ENCODE peak calls at places on chromosomes 1 and 21, in nine cellular contexts. One of them, this sample, is unnamed.

GRCh38 chr1:50929376-50929958 is 30.6 kb downstream of the FAF1 start:
- DNase-seq in ovary: no peak
- DNase-seq in activated T-cell treated with anti-CD3 and anti-CD28 coated beads, Interleukin-2, amount 50 U/mL, for 4 hours: no peak
- DNase-seq in occipital lobe: no peak
- DNase-seq in psoas muscle: no peak
- DNase-seq in A172: peak; percentile 11
- DNase-seq in cerebellum: peak; percentile 24
- DNase-seq in T-helper 2 cell: no peak
- DNase-seq in neural crest cell: no peak
- DNase-seq in this sample: no peak

GRCh38 chr1:182587666-182588438 is 1.2 kb downstream of the RNASEL start:
- DNase-seq in neural crest cell: no peak
- DNase-seq in T-helper 2 cell: no peak
- DNase-seq in occipital lobe: no peak
- DNase-seq in ovary: no peak
- DNase-seq in psoas muscle: no peak
- DNase-seq in cerebellum: no peak
- DNase-seq in A172: no peak
- DNase-seq in activated T-cell treated with anti-CD3 and anti-CD28 coated beads, Interleukin-2, amount 50 U/mL, for 4 hours: no peak
- DNase-seq in this sample: no peak

GRCh38 chr1:55128418-55128817 is 86.7 kb downstream of the USP24 start:
- DNase-seq in occipital lobe: no peak
- DNase-seq in T-helper 2 cell: no peak
- DNase-seq in ovary: no peak
- DNase-seq in cerebellum: no peak
- DNase-seq in A172: no peak
- DNase-seq in neural crest cell: no peak
- DNase-seq in activated T-cell treated with anti-CD3 and anti-CD28 coated beads, Interleukin-2, amount 50 U/mL, for 4 hours: no peak
- DNase-seq in psoas muscle: no peak
- DNase-seq in this sample: no peak

GRCh38 chr1:115065021-115065420 is 24.3 kb downstream of the TSPAN2 start:
- DNase-seq in occipital lobe: no peak
- DNase-seq in activated T-cell treated with anti-CD3 and anti-CD28 coated beads, Interleukin-2, amount 50 U/mL, for 4 hours: no peak
- DNase-seq in neural crest cell: no peak
- DNase-seq in ovary: no peak
- DNase-seq in cerebellum: no peak
- DNase-seq in A172: peak; percentile 50
- DNase-seq in psoas muscle: no peak
- DNase-seq in T-helper 2 cell: no peak
- DNase-seq in this sample: no peak

GRCh38 chr1:77394166-77394565 is 112.3 kb downstream of the AK5 start:
- DNase-seq in ovary: no peak
- DNase-seq in occipital lobe: no peak
- DNase-seq in activated T-cell treated with anti-CD3 and anti-CD28 coated beads, Interleukin-2, amount 50 U/mL, for 4 hours: no peak
- DNase-seq in psoas muscle: no peak
- DNase-seq in cerebellum: no peak
- DNase-seq in neural crest cell: no peak
- DNase-seq in T-helper 2 cell: no peak
- DNase-seq in A172: peak; percentile 8
- DNase-seq in this sample: no peak

GRCh38 chr1:2019162-2019542 is at the start of gene GABRD:
- DNase-seq in neural crest cell: peak; percentile 20
- DNase-seq in T-helper 2 cell: no peak
- DNase-seq in cerebellum: peak; percentile 85
- DNase-seq in ovary: peak; percentile 36
- DNase-seq in occipital lobe: no peak
- DNase-seq in psoas muscle: no peak
- DNase-seq in A172: no peak
- DNase-seq in activated T-cell treated with anti-CD3 and anti-CD28 coated beads, Interleukin-2, amount 50 U/mL, for 4 hours: no peak
- DNase-seq in this sample: no peak

GRCh38 chr1:94284481-94284880 is 47.1 kb upstream of the ARHGAP29 start:
- DNase-seq in activated T-cell treated with anti-CD3 and anti-CD28 coated beads, Interleukin-2, amount 50 U/mL, for 4 hours: no peak
- DNase-seq in cerebellum: no peak
- DNase-seq in occipital lobe: no peak
- DNase-seq in ovary: no peak
- DNase-seq in A172: no peak
- DNase-seq in psoas muscle: no peak
- DNase-seq in neural crest cell: no peak
- DNase-seq in T-helper 2 cell: no peak
- DNase-seq in this sample: no peak

GRCh38 chr21:20486303-20486702 is 511.9 kb upstream of the NCAM2 start:
- DNase-seq in neural crest cell: no peak
- DNase-seq in activated T-cell treated with anti-CD3 and anti-CD28 coated beads, Interleukin-2, amount 50 U/mL, for 4 hours: no peak
- DNase-seq in occipital lobe: no peak
- DNase-seq in A172: no peak
- DNase-seq in cerebellum: no peak
- DNase-seq in ovary: no peak
- DNase-seq in psoas muscle: no peak
- DNase-seq in T-helper 2 cell: no peak
- DNase-seq in this sample: no peak

GRCh38 chr21:42203936-42204335 is 15.0 kb upstream of the ABCG1 start:
- DNase-seq in cerebellum: no peak
- DNase-seq in A172: no peak
- DNase-seq in psoas muscle: no peak
- DNase-seq in activated T-cell treated with anti-CD3 and anti-CD28 coated beads, Interleukin-2, amount 50 U/mL, for 4 hours: no peak
- DNase-seq in neural crest cell: no peak
- DNase-seq in occipital lobe: no peak
- DNase-seq in T-helper 2 cell: no peak
- DNase-seq in ovary: no peak
- DNase-seq in this sample: no peak

GRCh38 chr1:75520862-75521261 is 90.1 kb downstream of the SLC44A5 start:
- DNase-seq in occipital lobe: no peak
- DNase-seq in psoas muscle: no peak
- DNase-seq in T-helper 2 cell: no peak
- DNase-seq in neural crest cell: no peak
- DNase-seq in activated T-cell treated with anti-CD3 and anti-CD28 coated beads, Interleukin-2, amount 50 U/mL, for 4 hours: no peak
- DNase-seq in A172: no peak
- DNase-seq in ovary: no peak
- DNase-seq in cerebellum: no peak
- DNase-seq in this sample: no peak

GRCh38 chr21:42314616-42315295 is 453 bp downstream of the TFF3 start:
- DNase-seq in psoas muscle: no peak
- DNase-seq in cerebellum: no peak
- DNase-seq in ovary: no peak
- DNase-seq in A172: no peak
- DNase-seq in activated T-cell treated with anti-CD3 and anti-CD28 coated beads, Interleukin-2, amount 50 U/mL, for 4 hours: no peak
- DNase-seq in occipital lobe: no peak
- DNase-seq in neural crest cell: no peak
- DNase-seq in T-helper 2 cell: no peak
- DNase-seq in this sample: no peak

GRCh38 chr1:234597894-234598293 is 12.1 kb downstream of the IRF2BP2 start:
- DNase-seq in psoas muscle: no peak
- DNase-seq in activated T-cell treated with anti-CD3 and anti-CD28 coated beads, Interleukin-2, amount 50 U/mL, for 4 hours: peak; percentile 59
- DNase-seq in cerebellum: peak; percentile 33
- DNase-seq in A172: peak; percentile 63
- DNase-seq in neural crest cell: peak; percentile 41
- DNase-seq in T-helper 2 cell: peak; percentile 44
- DNase-seq in ovary: no peak
- DNase-seq in occipital lobe: no peak
- DNase-seq in this sample: no peak

GRCh38 chr1:66292944-66293343 is 241.0 kb upstream of the SGIP1 start:
- DNase-seq in ovary: no peak
- DNase-seq in neural crest cell: peak; percentile 21
- DNase-seq in psoas muscle: no peak
- DNase-seq in occipital lobe: peak; percentile 55
- DNase-seq in A172: no peak
- DNase-seq in cerebellum: no peak
- DNase-seq in T-helper 2 cell: no peak
- DNase-seq in activated T-cell treated with anti-CD3 and anti-CD28 coated beads, Interleukin-2, amount 50 U/mL, for 4 hours: no peak
- DNase-seq in this sample: peak; percentile 89

GRCh38 chr1:41152622-41153044 is 89.5 kb downstream of the SCMH1 start:
- DNase-seq in A172: peak; percentile 78
- DNase-seq in activated T-cell treated with anti-CD3 and anti-CD28 coated beads, Interleukin-2, amount 50 U/mL, for 4 hours: no peak
- DNase-seq in psoas muscle: no peak
- DNase-seq in cerebellum: no peak
- DNase-seq in neural crest cell: no peak
- DNase-seq in ovary: no peak
- DNase-seq in T-helper 2 cell: no peak
- DNase-seq in occipital lobe: no peak
- DNase-seq in this sample: no peak

GRCh38 chr1:244118087-244118761 is 67.1 kb downstream of the ZBTB18 start:
- DNase-seq in ovary: no peak
- DNase-seq in T-helper 2 cell: no peak
- DNase-seq in activated T-cell treated with anti-CD3 and anti-CD28 coated beads, Interleukin-2, amount 50 U/mL, for 4 hours: no peak
- DNase-seq in cerebellum: peak; percentile 33
- DNase-seq in neural crest cell: no peak
- DNase-seq in occipital lobe: no peak
- DNase-seq in psoas muscle: no peak
- DNase-seq in A172: no peak
- DNase-seq in this sample: no peak

GRCh38 chr1:6157528-6158174 is 22.5 kb downstream of the CHD5 start:
- DNase-seq in cerebellum: no peak
- DNase-seq in activated T-cell treated with anti-CD3 and anti-CD28 coated beads, Interleukin-2, amount 50 U/mL, for 4 hours: no peak
- DNase-seq in occipital lobe: peak; percentile 66
- DNase-seq in ovary: no peak
- DNase-seq in psoas muscle: no peak
- DNase-seq in T-helper 2 cell: no peak
- DNase-seq in A172: peak; percentile 89
- DNase-seq in neural crest cell: no peak
- DNase-seq in this sample: no peak

GRCh38 chr1:41653574-41653973 is 169.1 kb upstream of the EDN2 start:
- DNase-seq in neural crest cell: no peak
- DNase-seq in T-helper 2 cell: no peak
- DNase-seq in psoas muscle: no peak
- DNase-seq in ovary: no peak
- DNase-seq in activated T-cell treated with anti-CD3 and anti-CD28 coated beads, Interleukin-2, amount 50 U/mL, for 4 hours: no peak
- DNase-seq in A172: no peak
- DNase-seq in occipital lobe: no peak
- DNase-seq in cerebellum: no peak
- DNase-seq in this sample: no peak

GRCh38 chr1:183711691-183712401 is 58.7 kb upstream of the APOBEC4 start:
- DNase-seq in occipital lobe: no peak
- DNase-seq in cerebellum: no peak
- DNase-seq in psoas muscle: no peak
- DNase-seq in A172: peak; percentile 15
- DNase-seq in neural crest cell: no peak
- DNase-seq in T-helper 2 cell: no peak
- DNase-seq in ovary: no peak
- DNase-seq in activated T-cell treated with anti-CD3 and anti-CD28 coated beads, Interleukin-2, amount 50 U/mL, for 4 hours: no peak
- DNase-seq in this sample: no peak

GRCh38 chr1:66412689-66413088 is 121.3 kb upstream of the SGIP1 start:
- DNase-seq in activated T-cell treated with anti-CD3 and anti-CD28 coated beads, Interleukin-2, amount 50 U/mL, for 4 hours: no peak
- DNase-seq in psoas muscle: no peak
- DNase-seq in A172: no peak
- DNase-seq in T-helper 2 cell: no peak
- DNase-seq in cerebellum: no peak
- DNase-seq in neural crest cell: no peak
- DNase-seq in ovary: no peak
- DNase-seq in occipital lobe: no peak
- DNase-seq in this sample: no peak

GRCh38 chr1:77900687-77901293 is 12.4 kb downstream of the NEXN start:
- DNase-seq in cerebellum: no peak
- DNase-seq in ovary: no peak
- DNase-seq in T-helper 2 cell: no peak
- DNase-seq in neural crest cell: no peak
- DNase-seq in psoas muscle: no peak
- DNase-seq in activated T-cell treated with anti-CD3 and anti-CD28 coated beads, Interleukin-2, amount 50 U/mL, for 4 hours: no peak
- DNase-seq in occipital lobe: peak; percentile 5
- DNase-seq in A172: peak; percentile 24
- DNase-seq in this sample: peak; percentile 33

GRCh38 chr1:35287807-35288640 is 19.5 kb downstream of the ZMYM4 start:
- DNase-seq in occipital lobe: no peak
- DNase-seq in ovary: no peak
- DNase-seq in activated T-cell treated with anti-CD3 and anti-CD28 coated beads, Interleukin-2, amount 50 U/mL, for 4 hours: no peak
- DNase-seq in T-helper 2 cell: no peak
- DNase-seq in cerebellum: no peak
- DNase-seq in A172: peak; percentile 46
- DNase-seq in neural crest cell: no peak
- DNase-seq in psoas muscle: no peak
- DNase-seq in this sample: no peak

GRCh38 chr1:10815863-10816195 is 19.4 kb upstream of the CASZ1 start:
- DNase-seq in occipital lobe: no peak
- DNase-seq in activated T-cell treated with anti-CD3 and anti-CD28 coated beads, Interleukin-2, amount 50 U/mL, for 4 hours: no peak
- DNase-seq in T-helper 2 cell: no peak
- DNase-seq in ovary: no peak
- DNase-seq in neural crest cell: no peak
- DNase-seq in cerebellum: no peak
- DNase-seq in A172: no peak
- DNase-seq in psoas muscle: no peak
- DNase-seq in this sample: no peak

GRCh38 chr1:27403065-27403726 is 10.8 kb downstream of the GPR3 start:
- DNase-seq in T-helper 2 cell: no peak
- DNase-seq in A172: no peak
- DNase-seq in psoas muscle: peak; percentile 91
- DNase-seq in cerebellum: no peak
- DNase-seq in activated T-cell treated with anti-CD3 and anti-CD28 coated beads, Interleukin-2, amount 50 U/mL, for 4 hours: no peak
- DNase-seq in neural crest cell: no peak
- DNase-seq in occipital lobe: no peak
- DNase-seq in ovary: peak; percentile 66
- DNase-seq in this sample: peak; percentile 56

GRCh38 chr1:234324668-234325225 is 48.5 kb upstream of the COA6 start:
- DNase-seq in psoas muscle: no peak
- DNase-seq in ovary: no peak
- DNase-seq in T-helper 2 cell: no peak
- DNase-seq in cerebellum: no peak
- DNase-seq in neural crest cell: no peak
- DNase-seq in occipital lobe: no peak
- DNase-seq in activated T-cell treated with anti-CD3 and anti-CD28 coated beads, Interleukin-2, amount 50 U/mL, for 4 hours: no peak
- DNase-seq in A172: no peak
- DNase-seq in this sample: no peak

GRCh38 chr1:54362881-54363340 is 43.3 kb downstream of the SSBP3 start:
- DNase-seq in activated T-cell treated with anti-CD3 and anti-CD28 coated beads, Interleukin-2, amount 50 U/mL, for 4 hours: no peak
- DNase-seq in cerebellum: no peak
- DNase-seq in T-helper 2 cell: no peak
- DNase-seq in psoas muscle: no peak
- DNase-seq in neural crest cell: no peak
- DNase-seq in ovary: no peak
- DNase-seq in occipital lobe: no peak
- DNase-seq in A172: no peak
- DNase-seq in this sample: no peak

GRCh38 chr1:39632491-39633417 is 6.7 kb downstream of the HEYL start:
- DNase-seq in psoas muscle: peak; percentile 76
- DNase-seq in T-helper 2 cell: no peak
- DNase-seq in A172: no peak
- DNase-seq in cerebellum: no peak
- DNase-seq in activated T-cell treated with anti-CD3 and anti-CD28 coated beads, Interleukin-2, amount 50 U/mL, for 4 hours: no peak
- DNase-seq in neural crest cell: peak; percentile 60
- DNase-seq in ovary: peak; percentile 89
- DNase-seq in occipital lobe: no peak
- DNase-seq in this sample: peak; percentile 71

GRCh38 chr1:234647245-234647644 is 37.3 kb upstream of the IRF2BP2 start:
- DNase-seq in A172: no peak
- DNase-seq in cerebellum: no peak
- DNase-seq in T-helper 2 cell: no peak
- DNase-seq in activated T-cell treated with anti-CD3 and anti-CD28 coated beads, Interleukin-2, amount 50 U/mL, for 4 hours: no peak
- DNase-seq in ovary: no peak
- DNase-seq in neural crest cell: no peak
- DNase-seq in occipital lobe: no peak
- DNase-seq in psoas muscle: no peak
- DNase-seq in this sample: no peak

GRCh38 chr1:23010734-23011449 is 4.8 kb downstream of the TEX46 start:
- DNase-seq in A172: peak; percentile 91
- DNase-seq in occipital lobe: no peak
- DNase-seq in cerebellum: no peak
- DNase-seq in ovary: no peak
- DNase-seq in neural crest cell: no peak
- DNase-seq in T-helper 2 cell: no peak
- DNase-seq in activated T-cell treated with anti-CD3 and anti-CD28 coated beads, Interleukin-2, amount 50 U/mL, for 4 hours: no peak
- DNase-seq in psoas muscle: no peak
- DNase-seq in this sample: no peak

GRCh38 chr1:218351617-218352438 is 6.7 kb downstream of the TGFB2 start:
- DNase-seq in ovary: no peak
- DNase-seq in activated T-cell treated with anti-CD3 and anti-CD28 coated beads, Interleukin-2, amount 50 U/mL, for 4 hours: no peak
- DNase-seq in occipital lobe: no peak
- DNase-seq in A172: peak; percentile 82
- DNase-seq in neural crest cell: no peak
- DNase-seq in psoas muscle: peak; percentile 66
- DNase-seq in cerebellum: no peak
- DNase-seq in T-helper 2 cell: no peak
- DNase-seq in this sample: no peak

GRCh38 chr1:6048179-6048867 is 2.6 kb downstream of the KCNAB2 start:
- DNase-seq in cerebellum: no peak
- DNase-seq in occipital lobe: peak; percentile 32
- DNase-seq in ovary: no peak
- DNase-seq in neural crest cell: no peak
- DNase-seq in activated T-cell treated with anti-CD3 and anti-CD28 coated beads, Interleukin-2, amount 50 U/mL, for 4 hours: no peak
- DNase-seq in A172: no peak
- DNase-seq in T-helper 2 cell: no peak
- DNase-seq in psoas muscle: no peak
- DNase-seq in this sample: no peak

GRCh38 chr1:178650950-178651461 is 74.0 kb upstream of the RALGPS2 start:
- DNase-seq in occipital lobe: no peak
- DNase-seq in psoas muscle: no peak
- DNase-seq in T-helper 2 cell: no peak
- DNase-seq in cerebellum: no peak
- DNase-seq in neural crest cell: no peak
- DNase-seq in activated T-cell treated with anti-CD3 and anti-CD28 coated beads, Interleukin-2, amount 50 U/mL, for 4 hours: no peak
- DNase-seq in ovary: no peak
- DNase-seq in A172: peak; percentile 16
- DNase-seq in this sample: no peak

This sample was measured in testis.